ENCODE peak calls at places on chromosomes 5 and 9, in seven cellular contexts. Z, T, V, W, Y, B and A are unnamed samples.

GRCh38 chr5:142873831-142874230 is 103.7 kb downstream of the ARHGAP26 start:
- DNase-seq in Z (no peak), T (no peak), V (no peak), W (no peak), Y (no peak), B (no peak), A (no peak)

GRCh38 chr9:95920024-95920423 is 44.5 kb downstream of the ERCC6L2 start:
- DNase-seq in Z (no peak), T (no peak), V (no peak), W (no peak), Y (no peak), B (no peak), A (no peak)

GRCh38 chr5:10460252-10460906 is 18.7 kb downstream of the ROPN1L start:
- DNase-seq in Z (no peak), T (no peak), V (peak), W (no peak), Y (no peak), B (no peak), A (no peak)

GRCh38 chr9:115133649-115134048 is 15.7 kb upstream of the TNC start:
- DNase-seq in Z (no peak), T (peak), V (no peak), W (no peak), Y (peak), B (peak), A (no peak)

GRCh38 chr9:90261698-90262097 is 380.9 kb downstream of the DIRAS2 start:
- DNase-seq in Z (no peak), T (no peak), V (no peak), W (no peak), Y (no peak), B (no peak), A (no peak)

GRCh38 chr9:76699966-76700365 is 64.3 kb upstream of the PCA3 start:
- DNase-seq in Z (no peak), T (no peak), V (no peak), W (no peak), Y (peak), B (peak), A (no peak)

GRCh38 chr9:91905958-91906585 is 44.0 kb downstream of the ROR2 start:
- DNase-seq in Z (no peak), T (peak), V (peak), W (no peak), Y (no peak), B (no peak), A (no peak)

GRCh38 chr9:38295751-38296150 is 96.8 kb upstream of the ALDH1B1 start:
- DNase-seq in Z (no peak), T (no peak), V (no peak), W (no peak), Y (no peak), B (no peak), A (no peak)

GRCh38 chr9:71333311-71333710 is 211.9 kb upstream of the TRPM3 start:
- DNase-seq in Z (no peak), T (no peak), V (no peak), W (no peak), Y (no peak), B (no peak), A (no peak)

GRCh38 chr5:138226917-138227316 is 13.8 kb upstream of the CDC23 start:
- DNase-seq in Z (no peak), T (no peak), V (no peak), W (no peak), Y (no peak), B (no peak), A (no peak)

GRCh38 chr5:91297994-91298393 is 85.1 kb downstream of the ARRDC3 start:
- DNase-seq in Z (no peak), T (no peak), V (no peak), W (no peak), Y (no peak), B (no peak), A (no peak)

GRCh38 chr9:21810388-21810787 is 8.0 kb downstream of the MTAP start:
- DNase-seq in Z (no peak), T (no peak), V (no peak), W (no peak), Y (peak), B (no peak), A (no peak)

GRCh38 chr9:32570262-32570661 is 2.7 kb downstream of the NDUFB6 start:
- DNase-seq in Z (no peak), T (no peak), V (no peak), W (no peak), Y (no peak), B (no peak), A (no peak)

GRCh38 chr5:98319299-98320011 is 454.0 kb upstream of the RGMB start:
- DNase-seq in Z (no peak), T (no peak), V (no peak), W (no peak), Y (no peak), B (no peak), A (no peak)

GRCh38 chr5:163305655-163306054 is 131.7 kb upstream of the CCNG1 start:
- DNase-seq in Z (no peak), T (no peak), V (no peak), W (no peak), Y (no peak), B (no peak), A (no peak)

GRCh38 chr5:163310992-163311391 is 126.4 kb upstream of the CCNG1 start:
- DNase-seq in Z (no peak), T (no peak), V (no peak), W (no peak), Y (no peak), B (no peak), A (no peak)

GRCh38 chr5:163309850-163310365 is 127.5 kb upstream of the CCNG1 start:
- DNase-seq in Z (no peak), T (no peak), V (no peak), W (no peak), Y (no peak), B (no peak), A (no peak)

DNA sequence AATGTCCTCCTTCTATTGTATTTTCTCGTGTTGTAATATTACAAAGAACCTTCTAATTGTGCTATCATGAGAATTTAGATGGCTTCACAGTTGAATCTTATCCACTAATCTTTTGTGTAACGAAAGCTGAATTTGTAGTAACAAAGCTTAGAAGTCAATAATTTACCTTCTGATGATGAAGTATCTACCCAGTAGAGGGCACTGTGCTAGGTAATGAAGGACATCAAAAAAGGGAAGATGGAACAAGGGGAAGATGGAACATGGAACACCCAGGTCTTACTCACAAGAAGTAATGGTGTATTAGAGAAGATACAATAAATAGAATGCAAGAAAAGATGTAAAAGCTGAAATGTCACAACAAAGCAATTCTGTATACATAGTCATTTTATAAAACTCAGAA is 131.0 kb upstream of the CCNG1 start:
- DNase-seq in Z (no peak), T (no peak), V (no peak), W (peak), Y (no peak), B (no peak), A (no peak)
- TF ChIP-seq CTCF in Z (peak), T (peak), V (no peak), W (peak), Y (no peak), B (no peak), A (peak)

GRCh38 chr5:154241021-154241420 is 50.5 kb downstream of the GALNT10 start:
- DNase-seq in Z (no peak), T (no peak), V (no peak), W (no peak), Y (no peak), B (no peak), A (no peak)

GRCh38 chr5:154242442-154242841 is 51.9 kb downstream of the GALNT10 start:
- DNase-seq in Z (no peak), T (no peak), V (no peak), W (no peak), Y (no peak), B (no peak), A (no peak)

GRCh38 chr5:154244476-154244875 is 53.9 kb downstream of the GALNT10 start:
- DNase-seq in Z (no peak), T (no peak), V (no peak), W (no peak), Y (no peak), B (no peak), A (no peak)

GRCh38 chr5:154242964-154243376 is 52.4 kb downstream of the GALNT10 start:
- DNase-seq in Z (no peak), T (no peak), V (no peak), W (no peak), Y (no peak), B (no peak), A (no peak)

GRCh38 chr5:154243736-154244135 is 53.2 kb downstream of the GALNT10 start:
- DNase-seq in Z (no peak), T (peak), V (no peak), W (no peak), Y (peak), B (no peak), A (no peak)
- TF ChIP-seq CTCF in Z (no peak), T (no peak), V (no peak), W (no peak), Y (no peak), B (no peak), A (no peak)

GRCh38 chr5:154196955-154197652 is 6.6 kb downstream of the GALNT10 start:
- DNase-seq in Z (no peak), T (peak), V (no peak), W (no peak), Y (peak), B (no peak), A (no peak)
- TF ChIP-seq CTCF in Z (no peak), T (peak), V (no peak), W (peak), Y (peak), B (peak), A (no peak)

GRCh38 chr9:121288557-121288873 is 20.6 kb downstream of the GSN start:
- DNase-seq in Z (no peak), T (no peak), V (no peak), W (no peak), Y (no peak), B (no peak), A (no peak)

GRCh38 chr9:121285835-121286687 is 18.1 kb downstream of the GSN start:
- DNase-seq in Z (no peak), T (peak), V (peak), W (peak), Y (peak), B (peak), A (no peak)

GRCh38 chr9:121286688-121286972 is 18.7 kb downstream of the GSN start:
- DNase-seq in Z (no peak), T (no peak), V (no peak), W (no peak), Y (no peak), B (no peak), A (no peak)

GRCh38 chr9:121288874-121289553 is 21.1 kb downstream of the GSN start:
- DNase-seq in Z (peak), T (peak), V (peak), W (no peak), Y (peak), B (no peak), A (peak)

DNA sequence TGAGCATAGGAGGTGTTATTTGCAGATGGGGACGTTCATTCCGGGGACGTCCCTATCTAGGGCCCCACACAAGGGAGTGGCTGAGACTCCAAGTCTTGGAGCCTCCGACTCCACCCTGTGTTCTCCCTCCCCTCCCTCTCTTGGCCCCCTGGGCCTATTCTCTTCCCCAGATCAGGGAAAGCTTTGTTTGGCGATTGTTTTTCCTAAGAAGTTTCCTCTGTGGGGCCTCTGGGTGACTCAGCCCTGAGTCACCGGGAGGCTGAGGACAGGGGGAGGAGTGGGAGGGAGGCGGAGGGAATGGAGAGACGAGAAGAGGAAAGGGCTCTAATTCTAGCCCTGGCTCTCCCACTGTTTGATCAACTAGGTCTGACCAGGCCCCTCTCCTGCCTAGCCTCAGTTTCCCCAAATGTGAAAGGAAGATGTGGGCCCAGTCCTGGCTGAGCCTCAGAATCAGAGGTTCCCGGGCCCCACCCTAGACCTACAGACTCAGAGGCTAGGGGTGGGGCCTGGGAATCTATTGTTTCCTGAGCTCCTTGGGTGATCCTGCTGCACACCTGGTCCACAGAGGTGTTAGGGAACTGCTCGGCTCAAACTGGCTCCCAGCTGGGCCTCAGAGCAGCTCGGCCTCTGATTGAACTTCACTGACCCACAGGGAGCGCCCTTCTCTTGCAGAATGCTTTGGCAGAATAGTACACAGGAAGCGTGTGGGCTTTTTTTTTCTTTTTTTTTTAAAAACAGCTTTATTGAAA is 19.2 kb downstream of the GSN start:
- DNase-seq in Z (peak), T (peak), V (peak), W (peak), Y (peak), B (peak), A (no peak)
- TF ChIP-seq CTCF in Z (no peak), T (peak), V (no peak), W (no peak), Y (peak), B (peak), A (no peak)

DNA sequence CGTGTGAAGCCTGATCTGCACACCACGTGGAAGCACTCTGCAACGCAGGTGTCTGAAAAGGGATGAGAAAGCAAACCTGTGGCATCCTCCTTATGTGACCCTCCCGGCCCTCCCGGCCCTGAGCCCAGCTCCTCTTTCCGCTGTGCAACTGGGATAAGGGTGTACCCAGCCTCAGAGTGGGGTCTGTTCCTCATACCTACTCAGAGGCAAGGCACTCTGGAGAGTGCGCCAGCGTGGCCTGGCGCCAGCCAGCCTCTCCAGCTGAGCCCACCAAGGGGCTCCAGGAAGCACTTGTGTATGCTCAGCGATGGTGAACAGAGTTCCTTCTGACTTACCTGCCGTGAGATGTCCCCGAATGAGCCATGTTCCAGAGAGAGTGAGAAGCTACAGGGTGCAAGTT is 102.8 kb downstream of the IRX1 start:
- DNase-seq in Z (no peak), T (no peak), V (no peak), W (no peak), Y (no peak), B (no peak), A (no peak)
- TF ChIP-seq CTCF in Z (no peak), T (no peak), V (no peak), W (no peak), Y (no peak), B (no peak), A (no peak)

DNA sequence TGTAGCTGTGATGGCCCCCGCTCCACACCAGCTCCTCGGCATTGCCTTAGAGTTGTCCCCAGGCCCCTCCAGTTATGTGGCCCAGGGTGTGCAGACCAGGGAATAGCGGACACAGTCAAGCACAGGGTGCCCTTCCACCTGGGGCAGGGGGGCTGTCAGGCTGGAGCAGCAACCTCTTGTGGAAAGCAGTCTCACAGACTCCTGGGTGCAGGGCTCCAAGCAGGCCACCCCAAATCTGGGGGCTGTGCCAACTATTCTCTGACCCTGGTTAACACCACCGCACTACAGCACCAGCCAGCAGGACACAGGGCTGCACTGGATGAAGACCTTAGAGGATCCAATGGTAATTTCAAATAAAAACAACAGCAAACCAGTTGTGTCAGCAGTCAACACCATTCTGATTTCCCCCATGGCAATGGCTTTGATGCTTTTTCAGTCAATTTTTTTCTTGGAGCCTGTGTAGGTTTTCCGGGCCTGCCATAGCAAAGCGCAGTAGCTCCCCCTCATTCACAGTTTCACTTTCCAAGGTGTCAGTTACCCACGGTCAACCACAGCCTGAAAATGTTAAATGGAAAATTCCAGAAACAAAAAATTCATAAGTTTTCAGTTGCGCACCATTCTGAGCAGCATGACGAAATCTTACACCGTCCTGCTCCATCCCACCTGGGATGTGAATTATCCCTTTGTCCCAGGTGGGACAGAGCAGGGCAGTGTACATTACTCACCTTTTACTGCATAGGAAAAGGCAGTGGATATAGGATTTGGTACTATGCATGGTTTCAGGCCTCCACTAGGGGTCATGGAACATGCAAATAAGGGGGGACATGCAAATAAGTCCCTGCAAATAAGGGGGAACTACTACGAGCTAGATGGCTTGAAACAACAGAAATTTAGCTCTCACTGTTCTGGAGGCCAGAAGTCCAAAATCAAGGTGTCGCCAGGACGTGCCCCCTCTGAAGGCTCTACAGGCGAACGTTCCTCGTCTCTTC is 49.0 kb downstream of the C5orf15 start:
- DNase-seq in Z (no peak), T (no peak), V (no peak), W (no peak), Y (no peak), B (no peak), A (no peak)
- TF ChIP-seq CTCF in Z (no peak), T (peak), V (no peak), W (no peak), Y (no peak), B (no peak), A (no peak)

DNA sequence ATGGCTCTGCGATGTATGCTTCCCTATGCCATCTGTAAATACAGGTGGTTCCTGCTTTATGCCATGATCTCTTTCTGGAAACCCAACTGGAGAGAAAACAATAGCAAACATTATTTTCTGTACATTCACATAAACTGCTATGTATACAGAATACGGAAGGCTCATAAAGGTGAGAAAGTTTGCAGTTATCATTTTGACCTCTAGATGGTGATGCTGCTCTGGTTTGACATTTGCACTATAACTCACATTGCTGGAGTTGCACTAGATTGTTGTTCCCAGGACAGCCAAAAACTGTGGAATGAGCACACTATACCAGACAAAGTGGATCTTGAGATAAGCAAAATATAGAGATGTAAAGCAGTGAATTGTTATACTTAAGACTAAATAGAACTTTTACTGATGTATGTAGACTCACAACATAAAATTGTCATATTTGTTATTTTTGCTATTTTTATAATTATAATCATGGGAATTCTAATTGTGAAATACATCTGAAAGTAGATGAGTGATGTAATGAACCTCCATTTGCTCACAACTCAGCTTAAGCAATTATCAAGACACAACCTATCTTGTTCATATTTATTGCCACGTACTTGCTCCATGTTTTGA is 246.5 kb downstream of the PTPRD start:
- DNase-seq in Z (peak), T (peak), V (no peak), W (peak), Y (peak), B (no peak), A (peak)
- TF ChIP-seq CTCF in Z (peak), T (peak), V (peak), W (no peak), Y (peak), B (peak), A (peak)